ENCODE peak calls at places on chromosomes 12 and 14, in ten cellular contexts. R is neural crest cell; K is activated naive CD4-positive, alpha-beta T cell; M is NCI-H2029; F is activated gamma-delta T cell treated with anti-CD3 and anti-CD28 coated beads, Interleukin-2, amount 50 U/mL, for 16 hours; Q is ACHN; Z is BJ; E is MCF 10A; V is COR-L47; C is stimulated activated CD8-positive, alpha-beta memory T cell treated with anti-CD3 and anti-CD28 coated beads, Interleukin-4, amount 100 ng/mL, for 48 hours. L is an unnamed sample.

GRCh38 chr12:127393896-127394295 is 873.1 kb upstream of the TMEM132C start:
- DNase-seq in Z (no peak), R (no peak), C (no peak), F (no peak), V (no peak), Q (peak), M (no peak), K (no peak), E (peak), L (no peak)

GRCh38 chr12:124480469-124481256 is 86.7 kb downstream of the NCOR2 start:
- DNase-seq in K (no peak), R (no peak), Z (no peak), Q (no peak), E (peak), F (no peak), C (peak), V (peak), M (no peak), L (no peak)

GRCh38 chr14:23361320-23361719 is 3.7 kb downstream of the EFS start:
- DNase-seq in F (no peak), Q (no peak), Z (no peak), E (no peak), R (no peak), K (no peak), C (no peak), V (no peak), M (peak), L (no peak)

GRCh38 chr12:49983892-49984291 is 11.1 kb downstream of the AQP6 start:
- DNase-seq in Z (no peak), K (no peak), Q (peak), R (no peak), F (no peak), V (peak), M (peak), E (peak), C (no peak), L (no peak)

GRCh38 chr12:114751712-114752111 is 67.7 kb upstream of the TBX3 start:
- DNase-seq in F (no peak), V (no peak), K (no peak), Z (no peak), E (no peak), R (no peak), M (no peak), C (no peak), Q (no peak), L (no peak)

GRCh38 chr14:90061849-90062794 is at the start of gene KCNK13:
- DNase-seq in M (no peak), E (no peak), C (peak), K (no peak), F (no peak), Z (no peak), V (peak), R (peak), Q (no peak), L (peak)

GRCh38 chr14:74551903-74552371 is 58.4 kb downstream of the ISCA2 start:
- DNase-seq in Z (no peak), F (no peak), V (no peak), E (no peak), Q (no peak), C (no peak), K (no peak), R (no peak), M (no peak), L (no peak)

GRCh38 chr14:96761066-96761465 is 36.1 kb upstream of the VRK1 start:
- DNase-seq in R (no peak), K (no peak), V (no peak), Z (no peak), M (no peak), C (no peak), Q (no peak), E (no peak), F (no peak), L (no peak)

GRCh38 chr14:47678157-47678556 is 2.8 kb upstream of the MDGA2 start:
- DNase-seq in V (no peak), Z (no peak), C (no peak), E (peak), M (no peak), K (no peak), Q (peak), F (no peak), R (no peak), L (peak)

GRCh38 chr14:87443787-87444186 is 549.2 kb downstream of the GALC start:
- DNase-seq in C (no peak), F (no peak), Z (no peak), E (peak), V (no peak), Q (no peak), R (no peak), M (no peak), K (no peak), L (no peak)

GRCh38 chr14:52033131-52033642 is 35.7 kb downstream of the NID2 start:
- DNase-seq in K (no peak), C (no peak), Q (no peak), V (no peak), M (no peak), R (no peak), Z (peak), F (no peak), E (no peak), L (no peak)

GRCh38 chr14:68978550-68978911 is 571 bp downstream of the ACTN1 start:
- DNase-seq in E (peak), Q (peak), F (no peak), V (peak), K (no peak), C (peak), M (no peak), R (peak), Z (no peak), L (peak)

GRCh38 chr12:6554168-6554989 is 1.5 kb downstream of the IFFO1 start:
- DNase-seq in F (peak), E (peak), R (peak), M (no peak), Q (peak), C (peak), K (peak), Z (no peak), V (no peak), L (peak)

GRCh38 chr12:122523846-122524718 is 2.7 kb downstream of the RSRC2 start:
- DNase-seq in M (no peak), K (no peak), F (no peak), E (no peak), Q (no peak), R (no peak), C (no peak), Z (no peak), V (no peak), L (no peak)

GRCh38 chr14:63224196-63224595 is 20.0 kb downstream of the RHOJ start:
- DNase-seq in Z (no peak), C (no peak), M (no peak), E (no peak), R (no peak), V (no peak), Q (no peak), K (no peak), F (no peak), L (no peak)

GRCh38 chr12:54993181-54993835 is 8.7 kb upstream of the TESPA1 start:
- DNase-seq in M (peak), Z (no peak), V (peak), R (peak), K (no peak), C (peak), E (peak), F (peak), Q (peak), L (peak)

GRCh38 chr12:98725481-98726247 is 80.6 kb downstream of the APAF1 start:
- DNase-seq in M (no peak), F (no peak), K (no peak), V (peak), C (peak), R (peak), Z (no peak), E (peak), Q (peak), L (peak)

GRCh38 chr14:33393895-33394405 is 455.3 kb downstream of the NPAS3 start:
- DNase-seq in E (no peak), M (peak), Q (no peak), F (no peak), V (peak), Z (no peak), C (no peak), R (no peak), K (no peak), L (no peak)

GRCh38 chr12:53754633-53755261 is 3.0 kb upstream of the CISTR start:
- DNase-seq in E (peak), C (no peak), R (no peak), K (no peak), Z (no peak), M (peak), V (no peak), F (no peak), Q (no peak), L (no peak)

GRCh38 chr12:59388176-59388575 is 207.7 kb upstream of the SLC16A7 start:
- DNase-seq in R (no peak), Q (no peak), E (no peak), Z (no peak), M (peak), V (no peak), F (no peak), K (no peak), C (no peak), L (peak)

GRCh38 chr14:68652433-68652690 is 140.5 kb downstream of the ZFP36L1 start:
- DNase-seq in K (no peak), C (peak), F (no peak), E (no peak), Z (no peak), M (no peak), V (no peak), R (no peak), Q (no peak), L (no peak)

GRCh38 chr14:35218963-35219362 is 73.2 kb upstream of the PSMA6 start:
- DNase-seq in Q (no peak), R (no peak), E (no peak), Z (no peak), C (no peak), V (no peak), K (no peak), M (no peak), F (no peak), L (no peak)

GRCh38 chr14:100152091-100152490 is 7.4 kb downstream of the DEGS2 start:
- DNase-seq in M (no peak), Z (no peak), V (no peak), C (no peak), F (no peak), E (no peak), R (no peak), Q (no peak), K (no peak), L (no peak)

GRCh38 chr12:80868576-80868975 is 69.2 kb downstream of the LIN7A start:
- DNase-seq in R (no peak), C (no peak), M (no peak), Q (no peak), F (no peak), E (no peak), K (no peak), Z (no peak), V (no peak), L (no peak)

GRCh38 chr12:30546121-30546520 is 149.5 kb downstream of the IPO8 start:
- DNase-seq in K (no peak), V (no peak), Q (no peak), Z (no peak), M (no peak), C (no peak), F (no peak), R (no peak), E (peak), L (no peak)